ENCODE peak calls at places on chromosomes 3 and 15, in four cellular contexts. One of them, this sample, is unnamed.

GRCh38 chr3:147130461-147130860 is 275.9 kb downstream of the ZIC4 start:
- DNase-seq in AG10803: peak
- DNase-seq in HEK293T: no peak
- DNase-seq in activated CD8-positive, alpha-beta memory T cell treated with anti-CD3 and anti-CD28 coated beads, Interleukin-2, amount 50 U/mL, for 4 hours: no peak
- DNase-seq in this sample: no peak

GRCh38 chr3:51637941-51638471 is 33.0 kb upstream of the TEX264 start:
- DNase-seq in AG10803: peak
- DNase-seq in HEK293T: peak
- DNase-seq in activated CD8-positive, alpha-beta memory T cell treated with anti-CD3 and anti-CD28 coated beads, Interleukin-2, amount 50 U/mL, for 4 hours: no peak
- DNase-seq in this sample: no peak

GRCh38 chr15:76336254-76337046 is at the start of gene ISL2:
- DNase-seq in AG10803: peak
- DNase-seq in HEK293T: peak
- DNase-seq in activated CD8-positive, alpha-beta memory T cell treated with anti-CD3 and anti-CD28 coated beads, Interleukin-2, amount 50 U/mL, for 4 hours: peak
- DNase-seq in this sample: peak

GRCh38 chr15:78072080-78072892 is 5.2 kb downstream of the TBC1D2B start:
- DNase-seq in AG10803: peak
- DNase-seq in HEK293T: no peak
- DNase-seq in activated CD8-positive, alpha-beta memory T cell treated with anti-CD3 and anti-CD28 coated beads, Interleukin-2, amount 50 U/mL, for 4 hours: no peak
- DNase-seq in this sample: no peak

GRCh38 chr3:4588410-4588809 is 95.3 kb downstream of the ITPR1 start:
- DNase-seq in AG10803: peak
- DNase-seq in HEK293T: no peak
- DNase-seq in activated CD8-positive, alpha-beta memory T cell treated with anti-CD3 and anti-CD28 coated beads, Interleukin-2, amount 50 U/mL, for 4 hours: no peak
- DNase-seq in this sample: no peak

GRCh38 chr3:94822298-94822697 is 759.4 kb downstream of the NSUN3 start:
- DNase-seq in AG10803: no peak
- DNase-seq in HEK293T: no peak
- DNase-seq in activated CD8-positive, alpha-beta memory T cell treated with anti-CD3 and anti-CD28 coated beads, Interleukin-2, amount 50 U/mL, for 4 hours: no peak
- DNase-seq in this sample: no peak

GRCh38 chr15:36066757-36067156 is 512.7 kb upstream of the CDIN1 start:
- DNase-seq in AG10803: no peak
- DNase-seq in HEK293T: no peak
- DNase-seq in activated CD8-positive, alpha-beta memory T cell treated with anti-CD3 and anti-CD28 coated beads, Interleukin-2, amount 50 U/mL, for 4 hours: no peak
- DNase-seq in this sample: no peak

GRCh38 chr3:128416578-128417150 is 50.0 kb downstream of the DNAJB8 start:
- DNase-seq in AG10803: peak
- DNase-seq in HEK293T: peak
- DNase-seq in activated CD8-positive, alpha-beta memory T cell treated with anti-CD3 and anti-CD28 coated beads, Interleukin-2, amount 50 U/mL, for 4 hours: no peak
- DNase-seq in this sample: no peak

GRCh38 chr15:64930019-64930652 is 18.4 kb downstream of the ANKDD1A start:
- DNase-seq in AG10803: no peak
- DNase-seq in HEK293T: no peak
- DNase-seq in activated CD8-positive, alpha-beta memory T cell treated with anti-CD3 and anti-CD28 coated beads, Interleukin-2, amount 50 U/mL, for 4 hours: no peak
- DNase-seq in this sample: no peak

GRCh38 chr3:126013742-126014141 is 44.8 kb downstream of the ROPN1B start:
- DNase-seq in AG10803: no peak
- DNase-seq in HEK293T: no peak
- DNase-seq in activated CD8-positive, alpha-beta memory T cell treated with anti-CD3 and anti-CD28 coated beads, Interleukin-2, amount 50 U/mL, for 4 hours: no peak
- DNase-seq in this sample: no peak

GRCh38 chr3:147049901-147050300 is 356.4 kb downstream of the ZIC4 start:
- DNase-seq in AG10803: no peak
- DNase-seq in HEK293T: no peak
- DNase-seq in activated CD8-positive, alpha-beta memory T cell treated with anti-CD3 and anti-CD28 coated beads, Interleukin-2, amount 50 U/mL, for 4 hours: no peak
- DNase-seq in this sample: no peak

GRCh38 chr3:40223856-40224255 is 85.7 kb upstream of the EIF1B start:
- DNase-seq in AG10803: no peak
- DNase-seq in HEK293T: no peak
- DNase-seq in activated CD8-positive, alpha-beta memory T cell treated with anti-CD3 and anti-CD28 coated beads, Interleukin-2, amount 50 U/mL, for 4 hours: no peak
- DNase-seq in this sample: no peak

GRCh38 chr3:22118542-22118941 is 367.5 kb upstream of the ZNF385D start:
- DNase-seq in AG10803: no peak
- DNase-seq in HEK293T: no peak
- DNase-seq in activated CD8-positive, alpha-beta memory T cell treated with anti-CD3 and anti-CD28 coated beads, Interleukin-2, amount 50 U/mL, for 4 hours: no peak
- DNase-seq in this sample: no peak

GRCh38 chr3:182309120-182309519 is 484.2 kb upstream of the ATP11B start:
- DNase-seq in AG10803: no peak
- DNase-seq in HEK293T: no peak
- DNase-seq in activated CD8-positive, alpha-beta memory T cell treated with anti-CD3 and anti-CD28 coated beads, Interleukin-2, amount 50 U/mL, for 4 hours: no peak
- DNase-seq in this sample: no peak

GRCh38 chr3:59752925-59753324 is 703.1 kb upstream of the CFAP20DC start:
- DNase-seq in AG10803: no peak
- DNase-seq in HEK293T: no peak
- DNase-seq in activated CD8-positive, alpha-beta memory T cell treated with anti-CD3 and anti-CD28 coated beads, Interleukin-2, amount 50 U/mL, for 4 hours: no peak
- DNase-seq in this sample: no peak

GRCh38 chr3:178382388-178383061 is 153.7 kb upstream of the KCNMB2 start:
- DNase-seq in AG10803: peak
- DNase-seq in HEK293T: no peak
- DNase-seq in activated CD8-positive, alpha-beta memory T cell treated with anti-CD3 and anti-CD28 coated beads, Interleukin-2, amount 50 U/mL, for 4 hours: no peak
- DNase-seq in this sample: no peak

GRCh38 chr3:15354485-15354884 is 22.1 kb upstream of the SH3BP5 start:
- DNase-seq in AG10803: no peak
- DNase-seq in HEK293T: no peak
- DNase-seq in activated CD8-positive, alpha-beta memory T cell treated with anti-CD3 and anti-CD28 coated beads, Interleukin-2, amount 50 U/mL, for 4 hours: no peak
- DNase-seq in this sample: no peak

GRCh38 chr3:195009607-195010006 is 261.4 kb downstream of the XXYLT1 start:
- DNase-seq in AG10803: no peak
- DNase-seq in HEK293T: no peak
- DNase-seq in activated CD8-positive, alpha-beta memory T cell treated with anti-CD3 and anti-CD28 coated beads, Interleukin-2, amount 50 U/mL, for 4 hours: no peak
- DNase-seq in this sample: no peak

GRCh38 chr15:65211157-65211982 is at the start of gene CILP:
- DNase-seq in AG10803: peak
- DNase-seq in HEK293T: no peak
- DNase-seq in activated CD8-positive, alpha-beta memory T cell treated with anti-CD3 and anti-CD28 coated beads, Interleukin-2, amount 50 U/mL, for 4 hours: no peak
- DNase-seq in this sample: no peak

GRCh38 chr15:70632981-70633380 is 130.4 kb downstream of the UACA start:
- DNase-seq in AG10803: no peak
- DNase-seq in HEK293T: no peak
- DNase-seq in activated CD8-positive, alpha-beta memory T cell treated with anti-CD3 and anti-CD28 coated beads, Interleukin-2, amount 50 U/mL, for 4 hours: no peak
- DNase-seq in this sample: no peak

GRCh38 chr3:128995737-128996136 is 1.9 kb upstream of the CFAP92 start:
- DNase-seq in AG10803: no peak
- DNase-seq in HEK293T: no peak
- DNase-seq in activated CD8-positive, alpha-beta memory T cell treated with anti-CD3 and anti-CD28 coated beads, Interleukin-2, amount 50 U/mL, for 4 hours: no peak
- DNase-seq in this sample: no peak

GRCh38 chr3:49706456-49707112 is 12.9 kb downstream of the AMIGO3 start:
- DNase-seq in AG10803: no peak
- DNase-seq in HEK293T: no peak
- DNase-seq in activated CD8-positive, alpha-beta memory T cell treated with anti-CD3 and anti-CD28 coated beads, Interleukin-2, amount 50 U/mL, for 4 hours: no peak
- DNase-seq in this sample: no peak

GRCh38 chr3:139339219-139339906 is 4.5 kb upstream of the MRPS22 start:
- DNase-seq in AG10803: no peak
- DNase-seq in HEK293T: no peak
- DNase-seq in activated CD8-positive, alpha-beta memory T cell treated with anti-CD3 and anti-CD28 coated beads, Interleukin-2, amount 50 U/mL, for 4 hours: no peak
- DNase-seq in this sample: no peak